ENCODE peak calls at places on chromosomes 12 and 14, in eight cellular contexts. A is CD4-positive, alpha-beta T cell; O is fibroblast of lung; R is heart left ventricle; U is SK-N-SH; X is breast epithelium; C is stomach; L is transverse colon. Y is an unnamed sample.
A peak's percentile ranks its signal among the peaks of the same experiment; 100 is the strongest.

GRCh38 chr14:68576496-68577244 is 216.2 kb downstream of the ZFP36L1 start:
- DNase-seq in A (no peak), O (peak; percentile 41), R (no peak), U (no peak), X (no peak), C (no peak), L (no peak), Y (no peak)

GRCh38 chr14:29321646-29322045 is 555.1 kb downstream of the FOXG1 start:
- DNase-seq in A (no peak), O (peak; percentile 29), R (no peak), U (no peak), X (no peak), C (no peak), L (no peak), Y (no peak)

GRCh38 chr12:99529966-99530365 is 117.6 kb upstream of the GARIN6 start:
- DNase-seq in A (no peak), O (peak; percentile 1), R (no peak), U (no peak), X (no peak), C (no peak), L (no peak), Y (no peak)

GRCh38 chr14:100737526-100737925 is 10.8 kb downstream of the DLK1 start:
- DNase-seq in A (peak; percentile 21), O (no peak), R (no peak), U (peak; percentile 37), X (no peak), C (no peak), L (no peak), Y (no peak)

GRCh38 chr14:91968280-91968679 is 20.8 kb upstream of the FBLN5 start:
- DNase-seq in A (peak; percentile 39), O (no peak), R (no peak), U (no peak), X (no peak), C (no peak), L (no peak), Y (no peak)

GRCh38 chr14:68627868-68628604 is 164.8 kb downstream of the ZFP36L1 start:
- DNase-seq in A (peak; percentile 74), O (no peak), R (peak; percentile 80), U (no peak), X (peak; percentile 80), C (peak; percentile 77), L (peak; percentile 74), Y (peak; percentile 82)

GRCh38 chr12:109421355-109422087 is 55.6 kb downstream of the KCTD10 start:
- DNase-seq in A (no peak), O (no peak), R (no peak), U (no peak), X (no peak), C (no peak), L (no peak), Y (no peak)

GRCh38 chr12:131734336-131735152 is 23.7 kb downstream of the SFSWAP start:
- DNase-seq in A (no peak), O (no peak), R (no peak), U (no peak), X (no peak), C (no peak), L (no peak), Y (no peak)

GRCh38 chr14:57991353-57991752 is 125.5 kb upstream of the SLC35F4 start:
- DNase-seq in A (no peak), O (no peak), R (no peak), U (no peak), X (no peak), C (no peak), L (no peak), Y (no peak)

GRCh38 chr14:77838756-77839565 is 39.1 kb downstream of the ADCK1 start:
- DNase-seq in A (no peak), O (no peak), R (no peak), U (no peak), X (no peak), C (no peak), L (no peak), Y (no peak)

GRCh38 chr12:9509464-9510166 is 98.1 kb downstream of the KLRB1 start:
- DNase-seq in A (no peak), O (peak; percentile 65), R (no peak), U (no peak), X (peak; percentile 19), C (no peak), L (no peak), Y (no peak)

GRCh38 chr12:63150255-63151060 is 543 bp downstream of the AVPR1A start:
- DNase-seq in A (no peak), O (no peak), R (peak; percentile 67), U (peak; percentile 17), X (no peak), C (no peak), L (no peak), Y (peak; percentile 41)
- H3K27me3 ChIP-seq in A (peaks cover 58% of the 10 kb centered on the region), O (peaks cover 26% of the 10 kb centered on the region), R (peaks cover 46% of the 10 kb centered on the region), U (peaks cover 40% of the 10 kb centered on the region), X (peaks cover 3% of the 10 kb centered on the region), C (peaks cover 35% of the 10 kb centered on the region), L (peaks cover 82% of the 10 kb centered on the region), Y (peaks cover 56% of the 10 kb centered on the region)

DNA sequence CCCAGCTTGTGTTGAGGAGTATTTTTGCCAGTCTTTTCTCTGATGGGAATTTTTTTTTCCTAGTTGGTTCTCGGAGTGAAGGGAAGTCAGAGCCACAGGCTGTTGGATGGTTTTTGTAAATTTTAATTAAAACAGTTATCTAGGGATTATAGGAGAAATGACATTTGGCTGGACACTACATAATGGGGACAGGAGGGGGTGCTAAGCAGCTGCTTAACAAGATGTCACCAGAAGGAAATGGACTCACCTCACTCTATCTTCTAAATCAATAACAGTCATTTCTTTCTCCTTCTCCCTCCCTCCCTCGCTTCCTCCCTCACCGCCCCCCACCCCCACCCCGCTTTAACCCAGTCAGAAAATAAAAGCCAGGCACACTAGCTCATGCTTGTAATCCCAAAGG is 93.4 kb upstream of the TMEM233 start:
- DNase-seq in A (no peak), O (no peak), R (no peak), U (no peak), X (no peak), C (no peak), L (no peak), Y (no peak)
- TF ChIP-seq CTCF in A (no peak), O (no peak), R (no peak), U (peak; percentile 20), X (no peak), C (no peak), L (no peak), Y (no peak)

DNA sequence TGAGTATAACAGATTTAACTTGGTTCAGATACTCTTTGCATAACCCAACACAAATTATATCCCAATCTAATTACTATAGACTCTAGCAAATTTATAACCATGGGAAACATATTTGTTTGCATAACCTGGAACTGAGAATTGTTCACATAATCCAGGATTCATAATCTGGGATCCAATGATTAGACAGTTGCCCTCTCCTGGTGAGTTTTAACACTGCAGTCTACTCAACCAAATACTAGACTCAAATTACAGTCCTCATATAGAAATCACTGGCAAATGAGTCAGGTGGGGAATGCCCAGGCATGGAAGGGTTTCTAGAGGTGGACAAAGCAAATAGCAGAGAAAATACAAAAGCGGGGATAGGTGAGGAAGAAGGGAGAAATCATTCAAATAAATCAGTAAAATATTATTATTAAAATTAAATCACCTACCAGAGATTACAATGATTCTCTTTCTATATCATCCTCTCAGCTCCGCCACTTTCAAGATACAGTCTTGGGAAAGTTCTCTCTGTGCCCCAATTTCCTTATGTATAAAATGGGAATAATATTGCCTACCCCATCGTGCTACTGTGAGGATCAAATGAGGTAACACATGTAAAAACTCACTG is 9.4 kb downstream of the GCH1 start:
- DNase-seq in A (no peak), O (peak; percentile 58), R (no peak), U (peak; percentile 51), X (no peak), C (no peak), L (no peak), Y (no peak)
- H3K27ac ChIP-seq in A (no peak overlapping the region), O (no peak overlapping the region), R (no peak overlapping the region), U (no peak overlapping the region), X (no peak overlapping the region), C (no peak overlapping the region), L (no peak overlapping the region), Y (no peak overlapping the region)

GRCh38 chr12:95460105-95460504 is 13.8 kb upstream of the METAP2 start:
- DNase-seq in A (no peak), O (no peak), R (no peak), U (no peak), X (no peak), C (no peak), L (no peak), Y (no peak)

GRCh38 chr12:95462081-95462480 is 11.9 kb upstream of the METAP2 start:
- DNase-seq in A (no peak), O (no peak), R (no peak), U (no peak), X (no peak), C (no peak), L (no peak), Y (no peak)

GRCh38 chr12:95460901-95461300 is 13.1 kb upstream of the METAP2 start:
- DNase-seq in A (no peak), O (no peak), R (no peak), U (no peak), X (no peak), C (no peak), L (no peak), Y (no peak)

GRCh38 chr12:95458761-95459160 is 15.2 kb upstream of the METAP2 start:
- DNase-seq in A (no peak), O (no peak), R (no peak), U (no peak), X (no peak), C (no peak), L (no peak), Y (no peak)

DNA sequence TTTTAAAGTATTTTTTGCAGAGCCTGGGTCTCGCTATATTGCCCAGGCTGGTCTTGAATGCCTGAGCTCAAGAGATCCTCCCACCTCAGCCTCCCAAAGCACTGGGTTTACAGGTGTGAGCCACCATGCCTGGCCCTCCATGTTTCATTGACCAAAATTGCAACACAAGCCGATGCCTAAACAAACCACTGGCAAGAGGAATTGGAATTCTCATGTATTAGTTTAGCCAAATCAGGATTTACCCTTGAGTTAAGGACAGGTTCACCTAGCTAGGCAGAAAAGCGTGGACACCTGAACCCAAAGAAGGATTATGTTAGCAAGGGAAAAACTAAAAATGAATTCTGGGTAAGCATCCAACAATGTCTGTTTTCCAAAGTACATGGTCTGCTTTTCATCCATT is 14.6 kb upstream of the METAP2 start:
- DNase-seq in A (no peak), O (no peak), R (no peak), U (no peak), X (no peak), C (no peak), L (no peak), Y (no peak)
- H3K27me3 ChIP-seq in A (peaks cover 4% of the 10 kb centered on the region), O (no peaks in the 10 kb centered on the region), R (no peaks in the 10 kb centered on the region), U (no peaks in the 10 kb centered on the region), X (no peaks in the 10 kb centered on the region), C (no peaks in the 10 kb centered on the region), L (no peaks in the 10 kb centered on the region), Y (no peaks in the 10 kb centered on the region)

DNA sequence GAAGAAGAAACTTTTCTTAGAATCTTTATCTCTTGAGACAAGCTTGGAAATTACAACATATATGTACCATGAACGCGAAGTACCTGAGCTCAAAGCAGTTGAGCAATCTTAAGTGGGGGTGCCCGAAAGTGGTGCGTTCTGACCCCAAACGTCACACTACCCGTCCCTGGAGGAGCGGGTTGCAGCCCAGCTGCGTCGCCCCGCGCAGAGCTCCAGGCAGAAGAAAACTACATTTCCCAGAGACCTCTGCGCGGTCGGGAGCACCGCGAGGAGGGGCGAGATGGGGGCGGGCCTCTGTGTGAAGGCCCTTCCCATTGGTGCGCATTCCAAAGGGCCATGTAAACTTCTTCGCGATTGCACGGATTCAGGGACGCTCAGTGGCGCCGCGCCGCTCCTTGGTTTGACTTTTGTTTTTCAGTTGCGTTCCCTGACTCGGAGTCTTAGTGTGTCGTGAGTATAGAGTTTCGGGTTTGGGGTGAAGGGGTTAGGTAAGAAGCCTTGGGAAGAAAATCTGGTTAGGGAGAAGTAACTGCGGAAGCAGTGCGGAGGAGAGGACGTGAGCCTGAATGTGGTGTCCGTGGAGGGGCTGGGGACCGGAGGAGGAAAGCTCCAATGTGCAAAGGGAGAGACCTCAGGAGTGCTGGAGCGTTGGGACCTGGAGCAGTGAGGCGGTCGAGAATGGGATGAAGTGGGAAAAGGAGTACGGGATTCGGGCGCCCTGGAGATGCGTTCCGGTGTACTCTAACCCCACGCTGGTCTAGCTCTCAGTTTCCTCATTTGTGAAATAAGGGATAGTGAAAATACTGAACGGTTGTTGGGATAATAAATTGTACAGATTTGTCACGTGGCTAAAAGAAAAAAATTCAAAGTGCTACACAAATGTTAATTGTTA is at the start of gene CCDC77:
- DNase-seq in A (peak; percentile 94), O (peak; percentile 92), R (peak; percentile 93), U (peak; percentile 95), X (peak; percentile 88), C (peak; percentile 92), L (peak; percentile 93), Y (peak; percentile 92)
- TF ChIP-seq CTCF in A (peak; percentile 22), O (peak; percentile 41), R (no peak), U (peak; percentile 17), X (no peak), C (no peak), L (no peak), Y (peak; percentile 30)